ENCODE peak calls at places on chromosomes 4 and X, in nine cellular contexts. V is transverse colon; S is head of caudate nucleus; X is progenitor cell of endocrine pancreas; E is NAMALWA; B is central memory CD4-positive, alpha-beta T cell; I is IMR-90; Q is natural killer cell; W is AG04449. C is an unnamed sample.

GRCh38 chr4:3613980-3614730 is 81.9 kb upstream of the LRPAP1 start:
- DNase-seq in V (no peak), S (no peak), X (no peak), E (no peak), B (no peak), I (no peak), Q (no peak), W (no peak), C (no peak)

GRCh38 chr4:189090174-189090814 is 850.4 kb upstream of the FRG1 start:
- DNase-seq in V (no peak), S (no peak), X (no peak), E (peak), B (no peak), I (peak), Q (no peak), W (no peak), C (no peak)

GRCh38 chr4:8644966-8645752 is 52.6 kb downstream of the CPZ start:
- DNase-seq in V (no peak), S (no peak), X (no peak), E (no peak), B (no peak), I (no peak), Q (no peak), W (no peak), C (no peak)

GRCh38 chr4:112288455-112288854 is 2.8 kb upstream of the TIFA start:
- DNase-seq in V (no peak), S (no peak), X (no peak), E (peak), B (peak), I (no peak), Q (no peak), W (no peak), C (no peak)

GRCh38 chr4:8368998-8369397 is 71.5 kb downstream of the ACOX3 start:
- DNase-seq in V (no peak), S (no peak), X (no peak), E (no peak), B (no peak), I (no peak), Q (no peak), W (no peak), C (no peak)

GRCh38 chr4:150182794-150183193 is 104.5 kb downstream of the DCLK2 start:
- DNase-seq in V (no peak), S (no peak), X (no peak), E (no peak), B (no peak), I (no peak), Q (no peak), W (no peak), C (no peak)

GRCh38 chr4:88297725-88298453 is 13.5 kb upstream of the PPM1K start:
- DNase-seq in V (no peak), S (no peak), X (no peak), E (no peak), B (no peak), I (no peak), Q (no peak), W (no peak), C (no peak)

GRCh38 chr4:108991929-108992328 is 229.1 kb upstream of the ETNPPL start:
- DNase-seq in V (no peak), S (no peak), X (no peak), E (no peak), B (no peak), I (peak), Q (no peak), W (peak), C (no peak)

GRCh38 chr4:24763631-24764302 is 31.6 kb upstream of the SOD3 start:
- DNase-seq in V (no peak), S (no peak), X (no peak), E (no peak), B (no peak), I (peak), Q (no peak), W (no peak), C (no peak)

GRCh38 chr4:3047464-3048286 is 26.7 kb downstream of the HTT-AS start:
- DNase-seq in V (peak), S (peak), X (peak), E (peak), B (peak), I (peak), Q (peak), W (no peak), C (peak)

GRCh38 chrX:13266641-13267420 is 53.0 kb downstream of the ATXN3L start:
- DNase-seq in V (no peak), S (no peak), X (no peak), E (no peak), B (no peak), I (peak), Q (no peak), W (no peak), C (no peak)

GRCh38 chrX:71098302-71098701 is 2.7 kb downstream of the FOXO4 start:
- DNase-seq in V (peak), S (peak), X (no peak), E (peak), B (peak), I (peak), Q (peak), W (no peak), C (peak)

GRCh38 chr4:146098978-146099377 is 76.5 kb upstream of the LSM6 start:
- DNase-seq in V (no peak), S (no peak), X (no peak), E (no peak), B (no peak), I (no peak), Q (no peak), W (no peak), C (no peak)

GRCh38 chr4:19693949-19694597 is 557.6 kb upstream of the SLIT2 start:
- DNase-seq in V (no peak), S (no peak), X (no peak), E (no peak), B (no peak), I (no peak), Q (no peak), W (no peak), C (no peak)

GRCh38 chrX:111349098-111349497 is 62.9 kb downstream of the DCX start:
- DNase-seq in V (no peak), S (no peak), X (no peak), E (no peak), B (no peak), I (no peak), Q (no peak), W (no peak), C (no peak)

GRCh38 chr4:28167411-28167810 is 1306.8 kb downstream of the STIM2 start:
- DNase-seq in V (no peak), S (no peak), X (no peak), E (no peak), B (no peak), I (no peak), Q (no peak), W (no peak), C (no peak)

GRCh38 chr4:54277691-54278090 is 48.6 kb downstream of the PDGFRA start:
- DNase-seq in V (no peak), S (no peak), X (no peak), E (no peak), B (no peak), I (peak), Q (no peak), W (no peak), C (no peak)

GRCh38 chr4:184067931-184068554 is 149.6 kb downstream of the ENPP6 start:
- DNase-seq in V (no peak), S (no peak), X (no peak), E (no peak), B (no peak), I (no peak), Q (no peak), W (no peak), C (no peak)

GRCh38 chrX:119755981-119756533 is 2.3 kb upstream of the SOWAHD start:
- DNase-seq in V (peak), S (no peak), X (no peak), E (peak), B (peak), I (peak), Q (peak), W (no peak), C (no peak)

GRCh38 chr4:151687021-151687640 is 73.7 kb downstream of the GATB start:
- DNase-seq in V (no peak), S (no peak), X (no peak), E (no peak), B (no peak), I (no peak), Q (no peak), W (no peak), C (no peak)

GRCh38 chr4:108008721-108009120 is 19.0 kb downstream of the HADH start:
- DNase-seq in V (no peak), S (no peak), X (no peak), E (no peak), B (no peak), I (peak), Q (no peak), W (peak), C (no peak)

GRCh38 chrX:20060961-20061868 is 55.5 kb downstream of the MAP7D2 start:
- DNase-seq in V (peak), S (no peak), X (no peak), E (peak), B (no peak), I (no peak), Q (no peak), W (no peak), C (no peak)

GRCh38 chr4:124432500-124432899 is 280.0 kb downstream of the ANKRD50 start:
- DNase-seq in V (no peak), S (no peak), X (no peak), E (no peak), B (no peak), I (peak), Q (no peak), W (no peak), C (no peak)

GRCh38 chrX:3815896-3816664 is 102.6 kb upstream of the PRKX start:
- DNase-seq in V (peak), S (peak), X (peak), E (peak), B (peak), I (peak), Q (peak), W (no peak), C (peak)

GRCh38 chr4:167688660-167689142 is 403.6 kb upstream of the ANXA10 start:
- DNase-seq in V (no peak), S (no peak), X (no peak), E (no peak), B (no peak), I (no peak), Q (no peak), W (no peak), C (no peak)

GRCh38 chrX:15877380-15877779 is 22.8 kb upstream of the AP1S2 start:
- DNase-seq in V (no peak), S (no peak), X (no peak), E (no peak), B (no peak), I (peak), Q (no peak), W (no peak), C (no peak)

GRCh38 chr4:98166025-98166730 is 22.9 kb upstream of the STPG2 start:
- DNase-seq in V (no peak), S (peak), X (no peak), E (no peak), B (no peak), I (peak), Q (no peak), W (no peak), C (no peak)

GRCh38 chrX:43866423-43866822 is 15.8 kb downstream of the MAOB start:
- DNase-seq in V (no peak), S (no peak), X (no peak), E (no peak), B (no peak), I (no peak), Q (no peak), W (no peak), C (no peak)

GRCh38 chr4:117874241-117874640 is 160.0 kb upstream of the NDST3 start:
- DNase-seq in V (no peak), S (no peak), X (no peak), E (no peak), B (no peak), I (no peak), Q (no peak), W (no peak), C (no peak)

GRCh38 chr4:8710416-8710815 is 117.9 kb downstream of the CPZ start:
- DNase-seq in V (peak), S (peak), X (no peak), E (no peak), B (no peak), I (no peak), Q (no peak), W (no peak), C (peak)

GRCh38 chr4:181646864-181647263 is 596.3 kb upstream of the TENM3 start:
- DNase-seq in V (no peak), S (no peak), X (no peak), E (no peak), B (no peak), I (peak), Q (no peak), W (no peak), C (no peak)

GRCh38 chr4:84971319-84971932 is 4.9 kb upstream of the WDFY3 start:
- DNase-seq in V (no peak), S (no peak), X (no peak), E (peak), B (no peak), I (peak), Q (no peak), W (no peak), C (no peak)

GRCh38 chr4:11765849-11766453 is 337.3 kb upstream of the HS3ST1 start:
- DNase-seq in V (peak), S (no peak), X (no peak), E (peak), B (no peak), I (peak), Q (no peak), W (no peak), C (peak)

GRCh38 chrX:44343412-44343942 is at the start of gene EFHC2:
- DNase-seq in V (peak), S (peak), X (peak), E (peak), B (peak), I (no peak), Q (peak), W (no peak), C (no peak)

GRCh38 chr4:15779336-15779735 is 1.2 kb downstream of the CD38 start:
- DNase-seq in V (peak), S (peak), X (no peak), E (peak), B (no peak), I (peak), Q (no peak), W (no peak), C (peak)

C was measured in dorsolateral prefrontal cortex.